ENCODE peak calls at places on chromosome 5, in six cellular contexts. Q is psoas muscle, J is transverse colon, F is astrocyte of the spinal cord, W is prostate gland, X is WERI-Rb-1. K is an unnamed sample.

GRCh38 chr5:123000731-123001130 is 35.8 kb downstream of the PPIC start:
- DNase-seq in F (no peak), W (no peak), J (no peak), X (peak), Q (no peak), K (no peak)

GRCh38 chr5:180548563-180548962 is 42.7 kb downstream of the SCGB3A1 start:
- DNase-seq in J (no peak), W (no peak), F (no peak), X (no peak), Q (no peak), K (no peak)

GRCh38 chr5:179120951-179121666 is 60.9 kb downstream of the ZNF354C start:
- DNase-seq in Q (no peak), J (no peak), F (no peak), W (no peak), X (no peak), K (no peak)

GRCh38 chr5:65076251-65076869 is 307.6 kb downstream of the CWC27 start:
- DNase-seq in Q (no peak), W (no peak), J (peak), X (peak), F (peak), K (peak)

GRCh38 chr5:159005062-159005461 is 94.7 kb downstream of the EBF1 start:
- DNase-seq in J (no peak), X (no peak), W (no peak), F (no peak), Q (no peak), K (no peak)

GRCh38 chr5:151240891-151241290 is 12.1 kb upstream of the GM2A start:
- DNase-seq in J (no peak), Q (no peak), W (no peak), F (no peak), X (no peak), K (no peak)

GRCh38 chr5:169433221-169433651 is 132.3 kb upstream of the SLIT3 start:
- DNase-seq in J (no peak), Q (no peak), W (no peak), F (no peak), X (no peak), K (no peak)

GRCh38 chr5:6604341-6604740 is 28.5 kb downstream of the NSUN2 start:
- DNase-seq in J (no peak), W (no peak), Q (no peak), F (no peak), X (no peak), K (no peak)

GRCh38 chr5:175464414-175465233 is 13.7 kb upstream of the SFXN1 start:
- DNase-seq in X (peak), Q (no peak), J (peak), F (no peak), W (no peak), K (no peak)

GRCh38 chr5:163634061-163634460 is 128.6 kb downstream of the MAT2B start:
- DNase-seq in J (no peak), Q (no peak), W (no peak), X (no peak), F (no peak), K (no peak)

GRCh38 chr5:141196363-141196762 is 3.1 kb upstream of the PCDHB11 start:
- DNase-seq in W (no peak), F (no peak), J (no peak), Q (no peak), X (no peak), K (no peak)

GRCh38 chr5:141199359-141200235 is at the start of gene PCDHB11:
- DNase-seq in F (no peak), X (peak), W (no peak), Q (no peak), J (no peak), K (no peak)
- H3K4me3 ChIP-seq in F (no peak), X (peak), W (no peak), Q (peak), J (no peak), K (no peak)

DNA sequence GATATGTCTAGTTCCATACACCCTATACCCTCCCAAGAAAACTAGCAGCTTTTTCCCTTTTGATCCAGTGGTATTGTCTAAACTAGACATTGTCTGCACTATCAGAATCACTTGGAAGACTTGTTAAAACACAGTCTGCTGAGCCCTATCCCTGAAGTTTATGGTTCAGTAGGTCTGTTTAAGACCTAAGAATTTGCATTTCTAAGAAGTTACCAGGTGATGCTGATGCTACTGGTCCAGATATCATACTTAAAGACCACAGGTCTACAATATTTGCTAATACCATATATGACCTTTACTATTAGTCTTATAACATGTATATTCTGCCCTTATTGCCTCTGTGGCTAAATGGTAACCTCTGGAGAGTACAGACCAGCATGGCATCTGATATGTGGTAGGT is 23.3 kb downstream of the SKIC3 start:
- DNase-seq in W (no peak), X (no peak), F (no peak), Q (no peak), J (no peak), K (no peak)
- TF ChIP-seq CTCF in W (no peak), X (no peak), F (no peak), Q (no peak), J (no peak), K (no peak)

GRCh38 chr5:91311697-91312501 is 71.2 kb downstream of the ARRDC3 start:
- DNase-seq in W (peak), F (peak), X (no peak), Q (peak), J (peak), K (peak)
- H3K4me3 ChIP-seq in W (no peak), F (no peak), X (no peak), Q (peak), J (no peak), K (no peak)

DNA sequence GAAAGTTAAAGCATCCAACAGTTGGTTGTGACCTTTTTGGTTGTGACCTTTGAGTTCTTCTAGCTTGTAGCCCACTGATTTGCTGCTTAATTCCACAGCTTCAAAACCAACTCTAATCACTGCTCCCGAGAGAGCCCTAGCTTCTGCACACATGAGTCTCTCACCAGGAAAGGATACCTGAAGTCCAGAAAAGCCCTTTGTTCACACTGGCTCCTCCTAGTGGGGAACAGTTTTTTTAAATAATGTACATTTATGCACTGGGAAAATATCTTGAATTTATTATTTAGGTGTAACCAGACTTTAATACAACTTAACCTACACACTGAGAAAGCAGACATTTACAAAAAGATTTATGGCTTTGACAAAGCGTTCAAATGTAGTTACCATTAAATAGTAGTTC is 120.2 kb upstream of the CCDC152 start:
- DNase-seq in X (no peak), J (no peak), W (no peak), Q (no peak), F (no peak), K (no peak)
- TF ChIP-seq CTCF in X (no peak), J (no peak), W (no peak), Q (no peak), F (peak), K (no peak)

DNA sequence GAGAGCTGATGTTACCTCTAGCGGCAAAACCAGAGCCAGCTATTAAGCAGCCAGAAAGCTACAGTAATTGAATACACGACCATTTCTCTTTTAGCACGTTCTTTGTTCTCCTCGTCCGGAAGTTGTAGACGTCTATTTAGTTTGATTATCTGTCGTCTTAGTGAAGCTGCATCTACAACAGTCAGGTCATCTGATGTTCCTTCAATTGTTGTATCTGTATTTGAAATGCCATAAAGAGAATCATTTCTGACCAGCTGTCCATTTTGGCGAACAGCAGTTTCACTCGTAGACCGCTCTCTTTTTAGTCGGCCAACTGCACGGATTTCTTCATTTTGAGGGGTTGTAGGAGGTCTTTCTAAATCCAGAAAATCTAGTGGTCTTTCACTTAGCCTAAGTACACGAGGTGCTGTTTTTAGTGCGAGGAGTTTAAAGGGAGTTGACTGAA is 12.6 kb downstream of the PDE6A start:
- DNase-seq in J (no peak), X (no peak), F (no peak), W (no peak), Q (no peak), K (no peak)
- H3K4me3 ChIP-seq in J (no peak), X (no peak), F (no peak), W (no peak), Q (peak), K (no peak)

GRCh38 chr5:52693279-52693678 is 94.4 kb upstream of the ITGA1 start:
- DNase-seq in F (peak), J (peak), W (no peak), X (peak), Q (peak), K (no peak)
- TF ChIP-seq CTCF in F (peak), J (peak), W (peak), X (peak), Q (peak), K (peak)

GRCh38 chr5:79133657-79134451 is 22.2 kb downstream of the BHMT start:
- DNase-seq in X (peak), F (peak), J (peak), Q (peak), W (peak), K (peak)

GRCh38 chr5:79136618-79137017 is 25.0 kb downstream of the BHMT start:
- DNase-seq in X (no peak), Q (no peak), F (no peak), W (no peak), J (no peak), K (no peak)

GRCh38 chr5:79130781-79131180 is 19.2 kb downstream of the BHMT start:
- DNase-seq in J (no peak), X (peak), W (no peak), F (no peak), Q (no peak), K (no peak)

GRCh38 chr5:79135790-79136553 is 24.4 kb downstream of the BHMT start:
- DNase-seq in Q (no peak), J (no peak), F (no peak), X (no peak), W (no peak), K (no peak)

GRCh38 chr5:79133121-79133656 is 21.6 kb downstream of the BHMT start:
- DNase-seq in F (peak), J (no peak), Q (no peak), W (no peak), X (no peak), K (no peak)
- H3K4me3 ChIP-seq in F (peak), J (peak), Q (peak), W (no peak), X (peak), K (peak)

DNA sequence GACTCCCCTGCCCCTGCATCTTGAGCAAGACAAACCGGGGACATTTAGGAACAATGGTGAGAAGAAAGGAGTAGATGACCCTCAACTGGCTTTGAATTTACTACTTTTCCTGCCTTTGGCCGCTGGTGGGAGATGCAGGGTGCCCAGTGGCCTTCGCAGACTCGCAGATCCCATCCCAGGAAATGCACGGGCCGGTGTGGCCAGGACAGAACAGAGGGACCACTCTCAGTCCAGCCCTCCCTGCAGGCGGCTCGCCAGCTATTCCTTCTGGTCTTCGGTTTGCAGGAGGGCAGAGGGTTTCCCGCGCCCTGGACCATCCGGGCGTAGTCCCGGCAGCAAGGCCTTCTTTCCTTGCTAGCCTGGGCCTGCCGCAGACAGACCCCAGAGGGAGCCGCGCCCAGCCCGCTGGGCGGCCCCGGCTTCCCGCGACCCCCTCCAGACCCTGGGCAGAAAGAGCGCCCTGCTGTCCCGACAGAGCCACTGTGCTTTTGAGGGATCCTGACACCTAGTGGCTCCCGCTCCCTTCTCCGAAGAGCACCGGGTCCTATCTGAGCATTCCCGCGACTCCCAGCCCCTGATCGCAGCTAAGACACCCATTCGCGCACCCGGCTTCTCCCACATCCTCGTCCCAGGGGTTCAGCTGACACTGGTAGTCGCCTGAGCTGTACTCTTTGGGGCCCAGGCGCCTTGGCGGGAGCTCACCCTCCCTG is 1.2 kb downstream of the CFAP90 start:
- DNase-seq in Q (no peak), W (peak), J (no peak), X (peak), F (no peak), K (no peak)
- TF ChIP-seq CTCF in Q (no peak), W (peak), J (no peak), X (peak), F (peak), K (peak)

DNA sequence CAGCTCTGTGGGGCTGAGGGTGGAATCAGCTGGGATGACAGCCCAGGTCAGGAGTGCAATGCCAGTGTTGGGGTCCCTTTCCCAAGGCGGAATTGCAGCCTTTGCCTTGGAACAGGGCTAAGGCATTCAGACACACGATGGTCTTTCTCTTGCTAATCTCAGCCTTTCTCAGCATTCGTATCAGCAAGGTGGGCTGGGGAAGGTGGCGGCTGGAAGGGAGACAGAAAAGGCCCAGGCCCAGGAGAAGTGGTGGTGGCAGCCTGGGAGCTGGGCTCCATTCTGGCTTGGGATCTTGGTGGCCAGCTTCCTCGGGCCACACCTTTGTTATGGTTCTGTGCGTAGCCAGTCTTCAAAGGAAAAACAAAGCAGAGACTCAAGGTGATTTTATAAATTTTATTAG is 1.1 kb upstream of the ARHGEF28 start:
- DNase-seq in X (no peak), F (no peak), Q (no peak), J (no peak), W (no peak), K (no peak)
- H3K4me3 ChIP-seq in X (no peak), F (no peak), Q (peak), J (no peak), W (no peak), K (no peak)

GRCh38 chr5:36590513-36591286 is 15.7 kb upstream of the SLC1A3 start:
- DNase-seq in F (peak), W (no peak), Q (no peak), X (no peak), J (no peak), K (no peak)

GRCh38 chr5:36581070-36581469 is 25.3 kb upstream of the SLC1A3 start:
- DNase-seq in W (no peak), J (no peak), F (no peak), X (no peak), Q (no peak), K (no peak)

GRCh38 chr5:36587354-36587753 is 19.1 kb upstream of the SLC1A3 start:
- DNase-seq in X (no peak), W (no peak), J (no peak), F (no peak), Q (no peak), K (no peak)

GRCh38 chr5:36584009-36584875 is 22.2 kb upstream of the SLC1A3 start:
- DNase-seq in W (no peak), X (no peak), J (no peak), Q (no peak), F (no peak), K (no peak)

GRCh38 chr5:36585696-36586095 is 20.7 kb upstream of the SLC1A3 start:
- DNase-seq in X (no peak), J (no peak), Q (no peak), W (no peak), F (no peak), K (no peak)
- TF ChIP-seq CTCF in X (no peak), J (no peak), Q (no peak), W (no peak), F (no peak), K (no peak)

K was measured in AG04449.